ENCODE peak calls at places on chromosome 4, in eight cellular contexts. One of them, this sample, is unnamed.

GRCh38 chr4:32203340-32203739 is 1483.2 kb downstream of the PCDH7 start:
- DNase-seq in MM.1S: no peak
- DNase-seq in heart left ventricle: no peak
- DNase-seq in NCI-H1694 treated with DMSO at 0.1 percent for 48 hours: no peak
- DNase-seq in activated T-helper 1 cell treated with anti-CD3 and anti-CD28 coated beads, Interleukin-2, amount 50 U/mL, for 16 hours: no peak
- DNase-seq in lung microvascular endothelial cell: no peak
- DNase-seq in GM20000: no peak
- DNase-seq in ovary: no peak
- DNase-seq in this sample: no peak

GRCh38 chr4:157713342-157713741 is 459.5 kb downstream of the GASK1B start:
- DNase-seq in MM.1S: no peak
- DNase-seq in lung microvascular endothelial cell: no peak
- DNase-seq in activated T-helper 1 cell treated with anti-CD3 and anti-CD28 coated beads, Interleukin-2, amount 50 U/mL, for 16 hours: no peak
- DNase-seq in heart left ventricle: no peak
- DNase-seq in GM20000: no peak
- DNase-seq in NCI-H1694 treated with DMSO at 0.1 percent for 48 hours: no peak
- DNase-seq in ovary: no peak
- DNase-seq in this sample: no peak

GRCh38 chr4:20474119-20474518 is 222.4 kb downstream of the SLIT2 start:
- DNase-seq in ovary: no peak
- DNase-seq in activated T-helper 1 cell treated with anti-CD3 and anti-CD28 coated beads, Interleukin-2, amount 50 U/mL, for 16 hours: no peak
- DNase-seq in NCI-H1694 treated with DMSO at 0.1 percent for 48 hours: no peak
- DNase-seq in MM.1S: peak
- DNase-seq in heart left ventricle: no peak
- DNase-seq in GM20000: no peak
- DNase-seq in lung microvascular endothelial cell: peak
- DNase-seq in this sample: no peak

GRCh38 chr4:163166041-163166579 is 580 bp downstream of the NAF1 start:
- DNase-seq in MM.1S: peak
- DNase-seq in activated T-helper 1 cell treated with anti-CD3 and anti-CD28 coated beads, Interleukin-2, amount 50 U/mL, for 16 hours: peak
- DNase-seq in lung microvascular endothelial cell: peak
- DNase-seq in ovary: peak
- DNase-seq in GM20000: peak
- DNase-seq in NCI-H1694 treated with DMSO at 0.1 percent for 48 hours: no peak
- DNase-seq in heart left ventricle: peak
- DNase-seq in this sample: peak

GRCh38 chr4:189519189-189519588 is 421.5 kb upstream of the FRG1 start:
- DNase-seq in MM.1S: no peak
- DNase-seq in heart left ventricle: no peak
- DNase-seq in ovary: no peak
- DNase-seq in lung microvascular endothelial cell: no peak
- DNase-seq in GM20000: no peak
- DNase-seq in activated T-helper 1 cell treated with anti-CD3 and anti-CD28 coated beads, Interleukin-2, amount 50 U/mL, for 16 hours: no peak
- DNase-seq in NCI-H1694 treated with DMSO at 0.1 percent for 48 hours: no peak
- DNase-seq in this sample: no peak

GRCh38 chr4:82739292-82740190 is 59.1 kb downstream of the SCD5 start:
- DNase-seq in MM.1S: peak
- DNase-seq in activated T-helper 1 cell treated with anti-CD3 and anti-CD28 coated beads, Interleukin-2, amount 50 U/mL, for 16 hours: peak
- DNase-seq in NCI-H1694 treated with DMSO at 0.1 percent for 48 hours: peak
- DNase-seq in heart left ventricle: peak
- DNase-seq in lung microvascular endothelial cell: peak
- DNase-seq in ovary: peak
- DNase-seq in GM20000: peak
- DNase-seq in this sample: peak

GRCh38 chr4:53928825-53929224 is 135.6 kb downstream of the CHIC2 start:
- DNase-seq in NCI-H1694 treated with DMSO at 0.1 percent for 48 hours: no peak
- DNase-seq in activated T-helper 1 cell treated with anti-CD3 and anti-CD28 coated beads, Interleukin-2, amount 50 U/mL, for 16 hours: no peak
- DNase-seq in heart left ventricle: no peak
- DNase-seq in ovary: no peak
- DNase-seq in GM20000: no peak
- DNase-seq in MM.1S: no peak
- DNase-seq in lung microvascular endothelial cell: no peak
- DNase-seq in this sample: no peak

GRCh38 chr4:150720973-150721518 is 139.1 kb downstream of the MAB21L2 start:
- DNase-seq in heart left ventricle: no peak
- DNase-seq in lung microvascular endothelial cell: no peak
- DNase-seq in ovary: no peak
- DNase-seq in NCI-H1694 treated with DMSO at 0.1 percent for 48 hours: no peak
- DNase-seq in activated T-helper 1 cell treated with anti-CD3 and anti-CD28 coated beads, Interleukin-2, amount 50 U/mL, for 16 hours: no peak
- DNase-seq in MM.1S: peak
- DNase-seq in GM20000: peak
- DNase-seq in this sample: no peak

GRCh38 chr4:168610911-168611530 is 114.2 kb downstream of the PALLD start:
- DNase-seq in MM.1S: no peak
- DNase-seq in heart left ventricle: no peak
- DNase-seq in lung microvascular endothelial cell: peak
- DNase-seq in GM20000: no peak
- DNase-seq in activated T-helper 1 cell treated with anti-CD3 and anti-CD28 coated beads, Interleukin-2, amount 50 U/mL, for 16 hours: no peak
- DNase-seq in ovary: no peak
- DNase-seq in NCI-H1694 treated with DMSO at 0.1 percent for 48 hours: no peak
- DNase-seq in this sample: no peak

GRCh38 chr4:118280501-118281218 is 72.1 kb downstream of the PRSS12 start:
- DNase-seq in lung microvascular endothelial cell: peak
- DNase-seq in GM20000: no peak
- DNase-seq in NCI-H1694 treated with DMSO at 0.1 percent for 48 hours: peak
- DNase-seq in heart left ventricle: no peak
- DNase-seq in MM.1S: peak
- DNase-seq in ovary: no peak
- DNase-seq in activated T-helper 1 cell treated with anti-CD3 and anti-CD28 coated beads, Interleukin-2, amount 50 U/mL, for 16 hours: no peak
- DNase-seq in this sample: no peak

GRCh38 chr4:156941940-156942548 is 29.6 kb downstream of the PDGFC start:
- DNase-seq in activated T-helper 1 cell treated with anti-CD3 and anti-CD28 coated beads, Interleukin-2, amount 50 U/mL, for 16 hours: no peak
- DNase-seq in GM20000: no peak
- DNase-seq in lung microvascular endothelial cell: peak
- DNase-seq in NCI-H1694 treated with DMSO at 0.1 percent for 48 hours: no peak
- DNase-seq in ovary: peak
- DNase-seq in MM.1S: no peak
- DNase-seq in heart left ventricle: no peak
- DNase-seq in this sample: no peak

GRCh38 chr4:71962622-71963264 is 69.1 kb upstream of the NPFFR2 start:
- DNase-seq in ovary: no peak
- DNase-seq in MM.1S: no peak
- DNase-seq in NCI-H1694 treated with DMSO at 0.1 percent for 48 hours: no peak
- DNase-seq in heart left ventricle: no peak
- DNase-seq in GM20000: no peak
- DNase-seq in activated T-helper 1 cell treated with anti-CD3 and anti-CD28 coated beads, Interleukin-2, amount 50 U/mL, for 16 hours: no peak
- DNase-seq in lung microvascular endothelial cell: no peak
- DNase-seq in this sample: no peak

GRCh38 chr4:156756118-156756517 is 215.5 kb downstream of the PDGFC start:
- DNase-seq in heart left ventricle: no peak
- DNase-seq in GM20000: no peak
- DNase-seq in ovary: no peak
- DNase-seq in lung microvascular endothelial cell: no peak
- DNase-seq in NCI-H1694 treated with DMSO at 0.1 percent for 48 hours: no peak
- DNase-seq in activated T-helper 1 cell treated with anti-CD3 and anti-CD28 coated beads, Interleukin-2, amount 50 U/mL, for 16 hours: no peak
- DNase-seq in MM.1S: no peak
- DNase-seq in this sample: no peak

GRCh38 chr4:23455482-23455881 is 434.4 kb downstream of the PPARGC1A start:
- DNase-seq in GM20000: no peak
- DNase-seq in NCI-H1694 treated with DMSO at 0.1 percent for 48 hours: no peak
- DNase-seq in activated T-helper 1 cell treated with anti-CD3 and anti-CD28 coated beads, Interleukin-2, amount 50 U/mL, for 16 hours: no peak
- DNase-seq in heart left ventricle: no peak
- DNase-seq in ovary: no peak
- DNase-seq in MM.1S: no peak
- DNase-seq in lung microvascular endothelial cell: peak
- DNase-seq in this sample: no peak

GRCh38 chr4:181350578-181351420 is 892.4 kb upstream of the TENM3 start:
- DNase-seq in MM.1S: no peak
- DNase-seq in NCI-H1694 treated with DMSO at 0.1 percent for 48 hours: no peak
- DNase-seq in ovary: no peak
- DNase-seq in lung microvascular endothelial cell: no peak
- DNase-seq in heart left ventricle: no peak
- DNase-seq in activated T-helper 1 cell treated with anti-CD3 and anti-CD28 coated beads, Interleukin-2, amount 50 U/mL, for 16 hours: no peak
- DNase-seq in GM20000: no peak
- DNase-seq in this sample: no peak

GRCh38 chr4:8185280-8185679 is 13.8 kb upstream of the SH3TC1 start:
- DNase-seq in lung microvascular endothelial cell: no peak
- DNase-seq in ovary: no peak
- DNase-seq in heart left ventricle: no peak
- DNase-seq in NCI-H1694 treated with DMSO at 0.1 percent for 48 hours: no peak
- DNase-seq in activated T-helper 1 cell treated with anti-CD3 and anti-CD28 coated beads, Interleukin-2, amount 50 U/mL, for 16 hours: no peak
- DNase-seq in MM.1S: no peak
- DNase-seq in GM20000: no peak
- DNase-seq in this sample: no peak

GRCh38 chr4:107800686-107801085 is 24.0 kb upstream of the SGMS2 start:
- DNase-seq in MM.1S: no peak
- DNase-seq in GM20000: no peak
- DNase-seq in NCI-H1694 treated with DMSO at 0.1 percent for 48 hours: no peak
- DNase-seq in lung microvascular endothelial cell: no peak
- DNase-seq in ovary: no peak
- DNase-seq in activated T-helper 1 cell treated with anti-CD3 and anti-CD28 coated beads, Interleukin-2, amount 50 U/mL, for 16 hours: no peak
- DNase-seq in heart left ventricle: no peak
- DNase-seq in this sample: no peak

GRCh38 chr4:101670897-101671296 is 119.6 kb upstream of the BANK1 start:
- DNase-seq in activated T-helper 1 cell treated with anti-CD3 and anti-CD28 coated beads, Interleukin-2, amount 50 U/mL, for 16 hours: no peak
- DNase-seq in heart left ventricle: no peak
- DNase-seq in lung microvascular endothelial cell: no peak
- DNase-seq in NCI-H1694 treated with DMSO at 0.1 percent for 48 hours: no peak
- DNase-seq in GM20000: no peak
- DNase-seq in MM.1S: no peak
- DNase-seq in ovary: no peak
- DNase-seq in this sample: no peak

GRCh38 chr4:108751321-108751720 is 11.5 kb downstream of the ETNPPL start:
- DNase-seq in ovary: no peak
- DNase-seq in NCI-H1694 treated with DMSO at 0.1 percent for 48 hours: no peak
- DNase-seq in lung microvascular endothelial cell: no peak
- DNase-seq in heart left ventricle: no peak
- DNase-seq in GM20000: no peak
- DNase-seq in MM.1S: peak
- DNase-seq in activated T-helper 1 cell treated with anti-CD3 and anti-CD28 coated beads, Interleukin-2, amount 50 U/mL, for 16 hours: no peak
- DNase-seq in this sample: no peak

GRCh38 chr4:184357783-184358182 is 116.6 kb downstream of the IRF2 start:
- DNase-seq in heart left ventricle: no peak
- DNase-seq in ovary: no peak
- DNase-seq in GM20000: no peak
- DNase-seq in NCI-H1694 treated with DMSO at 0.1 percent for 48 hours: no peak
- DNase-seq in activated T-helper 1 cell treated with anti-CD3 and anti-CD28 coated beads, Interleukin-2, amount 50 U/mL, for 16 hours: no peak
- DNase-seq in lung microvascular endothelial cell: no peak
- DNase-seq in MM.1S: no peak
- DNase-seq in this sample: no peak

GRCh38 chr4:15702941-15703403 is at the start of gene BST1:
- DNase-seq in MM.1S: no peak
- DNase-seq in ovary: peak
- DNase-seq in heart left ventricle: peak
- DNase-seq in activated T-helper 1 cell treated with anti-CD3 and anti-CD28 coated beads, Interleukin-2, amount 50 U/mL, for 16 hours: peak
- DNase-seq in GM20000: peak
- DNase-seq in lung microvascular endothelial cell: peak
- DNase-seq in NCI-H1694 treated with DMSO at 0.1 percent for 48 hours: no peak
- DNase-seq in this sample: peak

GRCh38 chr4:106264331-106264728 is 51.7 kb downstream of the TBCK start:
- DNase-seq in MM.1S: no peak
- DNase-seq in GM20000: no peak
- DNase-seq in heart left ventricle: no peak
- DNase-seq in NCI-H1694 treated with DMSO at 0.1 percent for 48 hours: no peak
- DNase-seq in activated T-helper 1 cell treated with anti-CD3 and anti-CD28 coated beads, Interleukin-2, amount 50 U/mL, for 16 hours: no peak
- DNase-seq in lung microvascular endothelial cell: no peak
- DNase-seq in ovary: no peak
- DNase-seq in this sample: no peak

GRCh38 chr4:3802571-3803474 is 36.6 kb downstream of the ADRA2C start:
- DNase-seq in NCI-H1694 treated with DMSO at 0.1 percent for 48 hours: no peak
- DNase-seq in MM.1S: no peak
- DNase-seq in heart left ventricle: peak
- DNase-seq in lung microvascular endothelial cell: no peak
- DNase-seq in ovary: no peak
- DNase-seq in activated T-helper 1 cell treated with anti-CD3 and anti-CD28 coated beads, Interleukin-2, amount 50 U/mL, for 16 hours: no peak
- DNase-seq in GM20000: no peak
- DNase-seq in this sample: no peak

GRCh38 chr4:41161355-41161754 is 53.0 kb downstream of the APBB2 start:
- DNase-seq in ovary: no peak
- DNase-seq in GM20000: no peak
- DNase-seq in NCI-H1694 treated with DMSO at 0.1 percent for 48 hours: no peak
- DNase-seq in activated T-helper 1 cell treated with anti-CD3 and anti-CD28 coated beads, Interleukin-2, amount 50 U/mL, for 16 hours: no peak
- DNase-seq in MM.1S: no peak
- DNase-seq in lung microvascular endothelial cell: no peak
- DNase-seq in heart left ventricle: no peak
- DNase-seq in this sample: no peak

GRCh38 chr4:159289682-159290081 is 186.8 kb downstream of the RAPGEF2 start:
- DNase-seq in GM20000: no peak
- DNase-seq in NCI-H1694 treated with DMSO at 0.1 percent for 48 hours: no peak
- DNase-seq in MM.1S: no peak
- DNase-seq in activated T-helper 1 cell treated with anti-CD3 and anti-CD28 coated beads, Interleukin-2, amount 50 U/mL, for 16 hours: no peak
- DNase-seq in heart left ventricle: no peak
- DNase-seq in lung microvascular endothelial cell: no peak
- DNase-seq in ovary: no peak
- DNase-seq in this sample: no peak

GRCh38 chr4:8060632-8061031 is 98.0 kb downstream of the ABLIM2 start:
- DNase-seq in heart left ventricle: no peak
- DNase-seq in lung microvascular endothelial cell: no peak
- DNase-seq in activated T-helper 1 cell treated with anti-CD3 and anti-CD28 coated beads, Interleukin-2, amount 50 U/mL, for 16 hours: no peak
- DNase-seq in NCI-H1694 treated with DMSO at 0.1 percent for 48 hours: no peak
- DNase-seq in ovary: no peak
- DNase-seq in GM20000: no peak
- DNase-seq in MM.1S: no peak
- DNase-seq in this sample: no peak

GRCh38 chr4:10075953-10076391 is 40.6 kb downstream of the WDR1 start:
- DNase-seq in NCI-H1694 treated with DMSO at 0.1 percent for 48 hours: no peak
- DNase-seq in activated T-helper 1 cell treated with anti-CD3 and anti-CD28 coated beads, Interleukin-2, amount 50 U/mL, for 16 hours: no peak
- DNase-seq in lung microvascular endothelial cell: no peak
- DNase-seq in heart left ventricle: no peak
- DNase-seq in MM.1S: no peak
- DNase-seq in ovary: no peak
- DNase-seq in GM20000: no peak
- DNase-seq in this sample: no peak

GRCh38 chr4:81757706-81758105 is 286.0 kb upstream of the RASGEF1B start:
- DNase-seq in activated T-helper 1 cell treated with anti-CD3 and anti-CD28 coated beads, Interleukin-2, amount 50 U/mL, for 16 hours: no peak
- DNase-seq in lung microvascular endothelial cell: no peak
- DNase-seq in heart left ventricle: no peak
- DNase-seq in ovary: peak
- DNase-seq in GM20000: no peak
- DNase-seq in MM.1S: no peak
- DNase-seq in NCI-H1694 treated with DMSO at 0.1 percent for 48 hours: no peak
- DNase-seq in this sample: no peak

GRCh38 chr4:105710012-105710600 is 1.5 kb downstream of the GSTCD start:
- DNase-seq in activated T-helper 1 cell treated with anti-CD3 and anti-CD28 coated beads, Interleukin-2, amount 50 U/mL, for 16 hours: no peak
- DNase-seq in GM20000: no peak
- DNase-seq in heart left ventricle: no peak
- DNase-seq in MM.1S: no peak
- DNase-seq in lung microvascular endothelial cell: no peak
- DNase-seq in ovary: no peak
- DNase-seq in NCI-H1694 treated with DMSO at 0.1 percent for 48 hours: no peak
- DNase-seq in this sample: no peak